ENCODE peak calls at places on chromosome 1, in nine cellular contexts. One of them, this sample, is unnamed.

GRCh38 chr1:18927082-18927653 is 24.8 kb upstream of the ALDH4A1 start:
- DNase-seq in stimulated activated CD4-positive, alpha-beta T cell treated with anti-CD3 and anti-CD28 coated beads, Interleukin-12 subunit alpha, Interleukin-12 subunit beta, amount 100 ng/mL, for 48 hours: peak
- DNase-seq in midbrain: no peak
- DNase-seq in T-helper 2 cell: peak
- DNase-seq in HuH-7: no peak
- DNase-seq in NCI-H345: no peak
- DNase-seq in brain microvascular endothelial cell: no peak
- DNase-seq in stimulated activated naive CD8-positive, alpha-beta T cell treated with anti-CD3 and anti-CD28 coated beads, Interleukin-15, Interleukin-2, amounts not matched to agents 100 U/mL and 50 U/mL, for 24 hours: peak
- DNase-seq in EH: no peak
- DNase-seq in this sample: no peak

GRCh38 chr1:167473761-167474160 is 44.6 kb downstream of the CD247 start:
- DNase-seq in brain microvascular endothelial cell: no peak
- DNase-seq in T-helper 2 cell: no peak
- DNase-seq in HuH-7: no peak
- DNase-seq in midbrain: no peak
- DNase-seq in NCI-H345: no peak
- DNase-seq in EH: no peak
- DNase-seq in stimulated activated naive CD8-positive, alpha-beta T cell treated with anti-CD3 and anti-CD28 coated beads, Interleukin-15, Interleukin-2, amounts not matched to agents 100 U/mL and 50 U/mL, for 24 hours: no peak
- DNase-seq in stimulated activated CD4-positive, alpha-beta T cell treated with anti-CD3 and anti-CD28 coated beads, Interleukin-12 subunit alpha, Interleukin-12 subunit beta, amount 100 ng/mL, for 48 hours: no peak
- DNase-seq in this sample: no peak

GRCh38 chr1:247373721-247374141 is 42.1 kb upstream of the ZNF496 start:
- DNase-seq in T-helper 2 cell: peak
- DNase-seq in midbrain: peak
- DNase-seq in stimulated activated naive CD8-positive, alpha-beta T cell treated with anti-CD3 and anti-CD28 coated beads, Interleukin-15, Interleukin-2, amounts not matched to agents 100 U/mL and 50 U/mL, for 24 hours: peak
- DNase-seq in EH: peak
- DNase-seq in brain microvascular endothelial cell: peak
- DNase-seq in NCI-H345: peak
- DNase-seq in stimulated activated CD4-positive, alpha-beta T cell treated with anti-CD3 and anti-CD28 coated beads, Interleukin-12 subunit alpha, Interleukin-12 subunit beta, amount 100 ng/mL, for 48 hours: peak
- DNase-seq in HuH-7: peak
- DNase-seq in this sample: peak

GRCh38 chr1:244436336-244437102 is 15.2 kb downstream of the ADSS2 start:
- DNase-seq in NCI-H345: no peak
- DNase-seq in EH: peak
- DNase-seq in stimulated activated CD4-positive, alpha-beta T cell treated with anti-CD3 and anti-CD28 coated beads, Interleukin-12 subunit alpha, Interleukin-12 subunit beta, amount 100 ng/mL, for 48 hours: no peak
- DNase-seq in HuH-7: no peak
- DNase-seq in brain microvascular endothelial cell: peak
- DNase-seq in stimulated activated naive CD8-positive, alpha-beta T cell treated with anti-CD3 and anti-CD28 coated beads, Interleukin-15, Interleukin-2, amounts not matched to agents 100 U/mL and 50 U/mL, for 24 hours: no peak
- DNase-seq in T-helper 2 cell: no peak
- DNase-seq in midbrain: no peak
- DNase-seq in this sample: no peak

GRCh38 chr1:36481091-36481490 is 1.6 kb downstream of the CSF3R start:
- DNase-seq in EH: no peak
- DNase-seq in T-helper 2 cell: no peak
- DNase-seq in stimulated activated CD4-positive, alpha-beta T cell treated with anti-CD3 and anti-CD28 coated beads, Interleukin-12 subunit alpha, Interleukin-12 subunit beta, amount 100 ng/mL, for 48 hours: no peak
- DNase-seq in brain microvascular endothelial cell: no peak
- DNase-seq in HuH-7: no peak
- DNase-seq in NCI-H345: no peak
- DNase-seq in stimulated activated naive CD8-positive, alpha-beta T cell treated with anti-CD3 and anti-CD28 coated beads, Interleukin-15, Interleukin-2, amounts not matched to agents 100 U/mL and 50 U/mL, for 24 hours: no peak
- DNase-seq in midbrain: no peak
- DNase-seq in this sample: no peak

GRCh38 chr1:30877205-30877912 is 31.2 kb downstream of the SDC3 start:
- DNase-seq in NCI-H345: no peak
- DNase-seq in midbrain: peak
- DNase-seq in T-helper 2 cell: no peak
- DNase-seq in stimulated activated naive CD8-positive, alpha-beta T cell treated with anti-CD3 and anti-CD28 coated beads, Interleukin-15, Interleukin-2, amounts not matched to agents 100 U/mL and 50 U/mL, for 24 hours: no peak
- DNase-seq in stimulated activated CD4-positive, alpha-beta T cell treated with anti-CD3 and anti-CD28 coated beads, Interleukin-12 subunit alpha, Interleukin-12 subunit beta, amount 100 ng/mL, for 48 hours: no peak
- DNase-seq in brain microvascular endothelial cell: peak
- DNase-seq in HuH-7: no peak
- DNase-seq in EH: peak
- DNase-seq in this sample: no peak

GRCh38 chr1:1758692-1759455 is 19.4 kb downstream of the NADK start:
- DNase-seq in T-helper 2 cell: no peak
- DNase-seq in NCI-H345: no peak
- DNase-seq in HuH-7: no peak
- DNase-seq in EH: no peak
- DNase-seq in stimulated activated CD4-positive, alpha-beta T cell treated with anti-CD3 and anti-CD28 coated beads, Interleukin-12 subunit alpha, Interleukin-12 subunit beta, amount 100 ng/mL, for 48 hours: no peak
- DNase-seq in midbrain: no peak
- DNase-seq in stimulated activated naive CD8-positive, alpha-beta T cell treated with anti-CD3 and anti-CD28 coated beads, Interleukin-15, Interleukin-2, amounts not matched to agents 100 U/mL and 50 U/mL, for 24 hours: no peak
- DNase-seq in brain microvascular endothelial cell: no peak
- DNase-seq in this sample: no peak

GRCh38 chr1:244864253-244865027 is at the start of gene HNRNPU:
- DNase-seq in brain microvascular endothelial cell: peak
- DNase-seq in T-helper 2 cell: peak
- DNase-seq in EH: peak
- DNase-seq in HuH-7: peak
- DNase-seq in midbrain: peak
- DNase-seq in stimulated activated naive CD8-positive, alpha-beta T cell treated with anti-CD3 and anti-CD28 coated beads, Interleukin-15, Interleukin-2, amounts not matched to agents 100 U/mL and 50 U/mL, for 24 hours: peak
- DNase-seq in stimulated activated CD4-positive, alpha-beta T cell treated with anti-CD3 and anti-CD28 coated beads, Interleukin-12 subunit alpha, Interleukin-12 subunit beta, amount 100 ng/mL, for 48 hours: peak
- DNase-seq in NCI-H345: peak
- DNase-seq in this sample: peak

GRCh38 chr1:6506210-6507036 is 15.0 kb upstream of the PLEKHG5 start:
- DNase-seq in midbrain: no peak
- DNase-seq in EH: no peak
- DNase-seq in NCI-H345: no peak
- DNase-seq in HuH-7: no peak
- DNase-seq in T-helper 2 cell: no peak
- DNase-seq in brain microvascular endothelial cell: no peak
- DNase-seq in stimulated activated CD4-positive, alpha-beta T cell treated with anti-CD3 and anti-CD28 coated beads, Interleukin-12 subunit alpha, Interleukin-12 subunit beta, amount 100 ng/mL, for 48 hours: no peak
- DNase-seq in stimulated activated naive CD8-positive, alpha-beta T cell treated with anti-CD3 and anti-CD28 coated beads, Interleukin-15, Interleukin-2, amounts not matched to agents 100 U/mL and 50 U/mL, for 24 hours: no peak
- DNase-seq in this sample: no peak

This sample was measured in activated B cell treated with CpG ODN at 0.5 μM for 24 hours.